ENCODE peak calls at places on chromosomes 13 and 19, in ten cellular contexts. D, Z, H, T, E, S, Y, F, J and I are unnamed samples.

GRCh38 chr19:29564574-29565005 is 38.8 kb downstream of the VSTM2B start:
- DNase-seq in D (no peak), Z (no peak), H (no peak), T (no peak), E (no peak), S (no peak), Y (no peak), F (no peak), J (no peak), I (no peak)

GRCh38 chr19:51807111-51807701 is 12.2 kb downstream of the FPR3 start:
- DNase-seq in D (no peak), Z (peak), H (no peak), T (no peak), E (no peak), S (no peak), Y (peak), F (no peak), J (no peak), I (no peak)

GRCh38 chr19:3570619-3571018 is 2.1 kb upstream of the HMG20B start:
- DNase-seq in D (no peak), Z (no peak), H (no peak), T (no peak), E (no peak), S (no peak), Y (no peak), F (no peak), J (no peak), I (no peak)

GRCh38 chr19:41939861-41940442 is 11.7 kb upstream of the ERFL start:
- DNase-seq in D (no peak), Z (no peak), H (peak), T (no peak), E (peak), S (no peak), Y (no peak), F (no peak), J (peak), I (peak)

GRCh38 chr13:93690139-93690538 is 463.5 kb downstream of the GPC6 start:
- DNase-seq in D (peak), Z (no peak), H (no peak), T (no peak), E (no peak), S (no peak), Y (peak), F (no peak), J (peak), I (no peak)

GRCh38 chr13:110319774-110320509 is 12.9 kb downstream of the COL4A2 start:
- DNase-seq in D (peak), Z (peak), H (no peak), T (no peak), E (no peak), S (no peak), Y (peak), F (no peak), J (no peak), I (no peak)

GRCh38 chr19:31356587-31357314 is 7.5 kb upstream of the TSHZ3 start:
- DNase-seq in D (no peak), Z (no peak), H (no peak), T (no peak), E (no peak), S (no peak), Y (no peak), F (no peak), J (peak), I (no peak)

GRCh38 chr13:52842440-52842839 is 6.0 kb downstream of the PCDH8 start:
- DNase-seq in D (no peak), Z (no peak), H (no peak), T (no peak), E (no peak), S (no peak), Y (no peak), F (no peak), J (no peak), I (no peak)

GRCh38 chr19:2059422-2060201 is 8.6 kb upstream of the MKNK2 start:
- DNase-seq in D (no peak), Z (peak), H (no peak), T (no peak), E (no peak), S (no peak), Y (peak), F (no peak), J (no peak), I (no peak)

GRCh38 chr19:3479819-3480215 is 508 bp downstream of the SMIM24 start:
- DNase-seq in D (no peak), Z (no peak), H (no peak), T (no peak), E (no peak), S (no peak), Y (no peak), F (no peak), J (no peak), I (no peak)

GRCh38 chr19:42281175-42282035 is 12.4 kb downstream of the CIC start:
- DNase-seq in D (no peak), Z (no peak), H (peak), T (peak), E (no peak), S (peak), Y (peak), F (no peak), J (peak), I (no peak)

GRCh38 chr13:93460005-93460404 is 233.4 kb downstream of the GPC6 start:
- DNase-seq in D (no peak), Z (no peak), H (no peak), T (no peak), E (no peak), S (no peak), Y (no peak), F (no peak), J (no peak), I (no peak)

GRCh38 chr19:53224606-53225005 is 30.1 kb downstream of the ZNF677 start:
- DNase-seq in D (no peak), Z (no peak), H (no peak), T (no peak), E (no peak), S (no peak), Y (no peak), F (no peak), J (no peak), I (no peak)

GRCh38 chr13:98216135-98216565 is 39.1 kb upstream of the RNF113B start:
- DNase-seq in D (no peak), Z (peak), H (no peak), T (no peak), E (no peak), S (no peak), Y (peak), F (no peak), J (peak), I (no peak)

GRCh38 chr13:65855276-65855675 is 1374.9 kb downstream of the PCDH9 start:
- DNase-seq in D (no peak), Z (no peak), H (no peak), T (no peak), E (no peak), S (no peak), Y (no peak), F (no peak), J (no peak), I (no peak)

GRCh38 chr19:46426035-46426505 is 2.7 kb downstream of the PNMA8C start:
- DNase-seq in D (no peak), Z (no peak), H (no peak), T (no peak), E (no peak), S (no peak), Y (no peak), F (no peak), J (peak), I (no peak)

GRCh38 chr13:83372786-83373185 is 509.5 kb downstream of the SLITRK1 start:
- DNase-seq in D (peak), Z (no peak), H (no peak), T (no peak), E (no peak), S (no peak), Y (peak), F (no peak), J (no peak), I (no peak)

GRCh38 chr13:96792736-96793444 is 201.4 kb downstream of the OXGR1 start:
- DNase-seq in D (no peak), Z (no peak), H (no peak), T (no peak), E (no peak), S (no peak), Y (no peak), F (no peak), J (peak), I (no peak)

GRCh38 chr19:41310031-41310831 is at the start of gene CCDC97:
- DNase-seq in D (peak), Z (peak), H (peak), T (peak), E (peak), S (peak), Y (peak), F (no peak), J (peak), I (peak)

GRCh38 chr13:23845309-23845708 is 43.9 kb downstream of the MIPEP start:
- DNase-seq in D (no peak), Z (peak), H (no peak), T (no peak), E (no peak), S (no peak), Y (no peak), F (no peak), J (no peak), I (no peak)

DNA sequence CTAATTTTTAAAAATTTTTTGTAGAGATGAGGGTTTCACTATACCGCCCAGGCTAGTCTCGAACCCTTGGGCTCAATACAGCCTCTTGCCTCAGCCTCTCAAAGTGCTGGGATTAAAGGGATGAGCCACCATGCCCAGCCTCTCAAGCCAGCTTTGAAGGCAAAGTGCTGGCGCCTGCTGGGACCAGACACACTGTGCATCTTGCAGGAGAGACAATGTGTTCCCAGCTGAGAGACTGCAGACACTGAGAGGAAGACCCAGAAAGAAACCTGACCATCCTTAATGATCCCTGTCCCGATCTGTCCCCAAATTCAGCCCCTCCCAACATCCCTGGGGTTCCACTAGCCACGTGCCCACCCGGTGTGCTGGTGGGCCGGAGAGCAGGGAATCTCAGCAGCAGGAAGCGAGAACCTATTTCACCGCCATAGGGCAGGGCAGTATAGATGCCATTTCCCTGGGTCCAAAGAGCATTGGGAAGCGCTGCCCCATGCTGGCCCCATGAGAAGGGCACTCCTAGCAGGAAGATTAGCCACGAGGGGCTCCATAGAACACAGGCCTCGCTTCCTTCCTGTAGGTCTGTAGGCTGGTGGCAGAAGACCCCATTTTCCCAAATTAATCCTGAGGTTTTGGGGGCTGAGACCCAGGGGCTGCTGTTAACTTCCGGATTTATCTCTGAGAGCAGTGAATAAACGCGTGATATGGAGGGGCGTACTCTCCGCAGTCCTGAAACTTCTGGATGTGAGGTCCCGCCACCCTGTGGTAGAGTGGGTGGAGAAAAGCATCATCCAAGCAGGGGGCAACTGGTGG is 968 bp downstream of the RAVER1 start:
- DNase-seq in D (peak), Z (peak), H (no peak), T (no peak), E (no peak), S (no peak), Y (no peak), F (no peak), J (no peak), I (no peak)
- TF ChIP-seq CTCF in D (peak), Z (no peak), H (no peak), T (no peak), E (no peak), S (no peak), Y (peak), F (no peak), J (no peak), I (no peak)

GRCh38 chr13:19591864-19592263 is 30.5 kb upstream of the TPTE2 start:
- DNase-seq in D (no peak), Z (no peak), H (no peak), T (no peak), E (no peak), S (no peak), Y (no peak), F (no peak), J (no peak), I (no peak)

GRCh38 chr13:19586904-19587634 is 25.7 kb upstream of the TPTE2 start:
- DNase-seq in D (no peak), Z (no peak), H (peak), T (no peak), E (no peak), S (no peak), Y (no peak), F (no peak), J (no peak), I (peak)

GRCh38 chr13:19589312-19589711 is 28.0 kb upstream of the TPTE2 start:
- DNase-seq in D (no peak), Z (no peak), H (no peak), T (no peak), E (no peak), S (no peak), Y (no peak), F (no peak), J (no peak), I (no peak)

GRCh38 chr13:19590423-19590822 is 29.1 kb upstream of the TPTE2 start:
- DNase-seq in D (no peak), Z (no peak), H (no peak), T (no peak), E (no peak), S (no peak), Y (no peak), F (no peak), J (no peak), I (no peak)

GRCh38 chr13:19587635-19588300 is 26.4 kb upstream of the TPTE2 start:
- DNase-seq in D (no peak), Z (peak), H (peak), T (no peak), E (no peak), S (no peak), Y (peak), F (no peak), J (no peak), I (peak)
- TF ChIP-seq CTCF in D (peak), Z (peak), H (peak), T (no peak), E (peak), S (no peak), Y (peak), F (no peak), J (peak), I (peak)

GRCh38 chr19:44646049-44646416 is 2.3 kb downstream of the PVR start:
- DNase-seq in D (no peak), Z (no peak), H (no peak), T (no peak), E (no peak), S (no peak), Y (no peak), F (no peak), J (no peak), I (no peak)
- TF ChIP-seq CTCF in D (no peak), Z (no peak), H (no peak), T (no peak), E (no peak), S (no peak), Y (no peak), F (no peak), J (no peak), I (no peak)

DNA sequence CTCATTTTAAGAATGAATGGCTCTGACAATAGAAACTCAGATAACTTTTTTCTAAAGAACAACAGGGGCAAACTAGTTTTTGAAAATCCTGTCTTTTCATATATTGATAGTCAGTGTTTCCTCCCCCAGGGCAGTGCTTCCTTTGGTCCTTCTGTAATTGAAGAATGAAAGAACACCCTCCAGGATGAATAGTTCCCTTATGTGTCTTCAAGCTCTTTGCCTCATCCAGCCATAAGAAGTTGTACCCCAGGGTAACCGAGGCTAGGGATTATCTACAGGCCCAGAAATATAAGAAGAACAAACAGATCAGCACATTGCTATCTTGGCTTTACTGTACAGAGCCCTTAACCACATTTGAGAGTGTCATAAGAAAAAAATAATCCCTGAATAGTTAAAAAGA is 12.1 kb upstream of the ERICH6B start:
- DNase-seq in D (no peak), Z (no peak), H (no peak), T (no peak), E (no peak), S (no peak), Y (no peak), F (no peak), J (no peak), I (no peak)
- TF ChIP-seq CTCF in D (no peak), Z (no peak), H (no peak), T (no peak), E (no peak), S (no peak), Y (no peak), F (no peak), J (no peak), I (no peak)

GRCh38 chr13:100395698-100396373 is 192.8 kb downstream of the GGACT start:
- DNase-seq in D (no peak), Z (no peak), H (no peak), T (no peak), E (no peak), S (no peak), Y (no peak), F (no peak), J (no peak), I (no peak)
- TF ChIP-seq CTCF in D (no peak), Z (no peak), H (no peak), T (no peak), E (no peak), S (no peak), Y (no peak), F (no peak), J (no peak), I (no peak)

GRCh38 chr13:50801087-50801931 is 42.2 kb downstream of the DLEU7 start:
- DNase-seq in D (peak), Z (no peak), H (peak), T (peak), E (peak), S (no peak), Y (peak), F (no peak), J (peak), I (peak)
- TF ChIP-seq CTCF in D (peak), Z (peak), H (peak), T (no peak), E (peak), S (peak), Y (peak), F (no peak), J (peak), I (peak)